ENCODE peak calls at places on chromosomes 2 and 18, in four cellular contexts. N, Z, J and L are unnamed samples.

GRCh38 chr2:156687715-156688114 is 251.5 kb downstream of the GPD2 start:
- DNase-seq in N (no peak), Z (no peak), J (no peak), L (no peak)

GRCh38 chr2:230416061-230416721 is at the start of gene SP100:
- DNase-seq in N (peak), Z (no peak), J (peak), L (no peak)

GRCh38 chr2:192546566-192546965 is 351.8 kb upstream of the TMEFF2 start:
- DNase-seq in N (no peak), Z (no peak), J (no peak), L (no peak)

GRCh38 chr2:47217277-47217676 is 62.2 kb upstream of the STPG4 start:
- DNase-seq in N (no peak), Z (no peak), J (no peak), L (no peak)

GRCh38 chr18:54004828-54005227 is 219.6 kb downstream of the MBD2 start:
- DNase-seq in N (peak), Z (peak), J (no peak), L (no peak)

GRCh38 chr18:59985289-59985688 is 85.5 kb downstream of the PMAIP1 start:
- DNase-seq in N (no peak), Z (no peak), J (no peak), L (no peak)

GRCh38 chr2:206863196-206863595 is 76.1 kb upstream of the CPO start:
- DNase-seq in N (no peak), Z (no peak), J (no peak), L (no peak)

GRCh38 chr2:32947484-32948143 is 861 bp downstream of the LTBP1 start:
- DNase-seq in N (no peak), Z (peak), J (peak), L (peak)

GRCh38 chr2:195486987-195487644 is 169.9 kb upstream of the SLC39A10 start:
- DNase-seq in N (no peak), Z (no peak), J (peak), L (no peak)

GRCh38 chr2:101479328-101479727 is 4.4 kb upstream of the RFX8 start:
- DNase-seq in N (no peak), Z (no peak), J (no peak), L (no peak)

GRCh38 chr2:8581048-8581561 is 100.8 kb upstream of the ID2 start:
- DNase-seq in N (no peak), Z (no peak), J (no peak), L (no peak)

GRCh38 chr18:50340078-50340477 is 34.8 kb upstream of the SKA1 start:
- DNase-seq in N (no peak), Z (peak), J (no peak), L (no peak)

GRCh38 chr2:240427729-240428128 is 7.7 kb upstream of the GPC1 start:
- DNase-seq in N (no peak), Z (no peak), J (no peak), L (no peak)

GRCh38 chr2:127039387-127040031 is 67.4 kb downstream of the BIN1 start:
- DNase-seq in N (no peak), Z (no peak), J (no peak), L (no peak)

GRCh38 chr2:70686577-70687460 is 81.2 kb downstream of the ADD2 start:
- DNase-seq in N (peak), Z (peak), J (peak), L (peak)

GRCh38 chr18:51066273-51066672 is 36.3 kb downstream of the SMAD4 start:
- DNase-seq in N (no peak), Z (no peak), J (no peak), L (no peak)

GRCh38 chr2:222427606-222428320 is 3.4 kb downstream of the SGPP2 start:
- DNase-seq in N (no peak), Z (no peak), J (no peak), L (no peak)

GRCh38 chr2:191950132-191950885 is 103.4 kb upstream of the CAVIN2 start:
- DNase-seq in N (peak), Z (no peak), J (peak), L (no peak)

GRCh38 chr2:10514743-10515142 is 66.6 kb upstream of the ODC1 start:
- DNase-seq in N (no peak), Z (no peak), J (no peak), L (no peak)

GRCh38 chr2:22999951-23000350 is 385.0 kb upstream of the KLHL29 start:
- DNase-seq in N (no peak), Z (no peak), J (no peak), L (no peak)

GRCh38 chr18:34219651-34220050 is 5.1 kb downstream of the NOL4 start:
- DNase-seq in N (no peak), Z (no peak), J (no peak), L (no peak)

GRCh38 chr2:239264838-239265651 is 135.8 kb downstream of the HDAC4 start:
- DNase-seq in N (no peak), Z (no peak), J (peak), L (no peak)

GRCh38 chr2:118678985-118679384 is 168.5 kb downstream of the EN1 start:
- DNase-seq in N (no peak), Z (no peak), J (no peak), L (no peak)

GRCh38 chr2:32678825-32679224 is 51.0 kb downstream of the TTC27 start:
- DNase-seq in N (no peak), Z (no peak), J (no peak), L (no peak)

GRCh38 chr2:65076345-65076710 is 20.1 kb downstream of the CEP68 start:
- DNase-seq in N (no peak), Z (no peak), J (no peak), L (no peak)

GRCh38 chr2:15092691-15093090 is 460.2 kb downstream of the LRATD1 start:
- DNase-seq in N (no peak), Z (no peak), J (no peak), L (no peak)

GRCh38 chr18:25743661-25744151 is 346.7 kb downstream of the SS18 start:
- DNase-seq in N (no peak), Z (peak), J (no peak), L (no peak)

GRCh38 chr2:229708335-229708734 is 6.0 kb downstream of the DNER start:
- DNase-seq in N (no peak), Z (no peak), J (no peak), L (no peak)

GRCh38 chr2:200763422-200763821 is 48.3 kb upstream of the BZW1 start:
- DNase-seq in N (no peak), Z (no peak), J (no peak), L (no peak)

GRCh38 chr18:79515944-79516351 is 120.2 kb downstream of the NFATC1 start:
- DNase-seq in N (peak), Z (no peak), J (peak), L (no peak)

GRCh38 chr2:38652431-38653273 is 13.3 kb upstream of the GALM start:
- DNase-seq in N (no peak), Z (no peak), J (peak), L (no peak)

GRCh38 chr2:240429872-240430491 is 5.5 kb upstream of the GPC1 start:
- DNase-seq in N (peak), Z (peak), J (no peak), L (no peak)

GRCh38 chr2:32357545-32358482 is 991 bp downstream of the BIRC6 start:
- DNase-seq in N (peak), Z (peak), J (peak), L (peak)

GRCh38 chr2:228927028-228928010 is 343.8 kb downstream of the PID1 start:
- DNase-seq in N (no peak), Z (no peak), J (no peak), L (no peak)

GRCh38 chr18:35653392-35653791 is 71.9 kb downstream of the GALNT1 start:
- DNase-seq in N (no peak), Z (no peak), J (no peak), L (no peak)

GRCh38 chr2:17996978-17997377 is 118.5 kb downstream of the KCNS3 start:
- DNase-seq in N (no peak), Z (no peak), J (no peak), L (no peak)

GRCh38 chr2:105391058-105391627 is 7.7 kb downstream of the FHL2 start:
- DNase-seq in N (peak), Z (no peak), J (no peak), L (no peak)

GRCh38 chr18:46772396-46772795 is 15.5 kb upstream of the ST8SIA5 start:
- DNase-seq in N (no peak), Z (no peak), J (no peak), L (no peak)

GRCh38 chr2:128466377-128467175 is 147.9 kb upstream of the HS6ST1 start:
- DNase-seq in N (no peak), Z (no peak), J (no peak), L (no peak)

GRCh38 chr2:200616193-200616592 is 30.4 kb downstream of the AOX1 start:
- DNase-seq in N (no peak), Z (no peak), J (no peak), L (no peak)

GRCh38 chr2:72147971-72148369 is 308 bp upstream of the CYP26B1 start:
- DNase-seq in N (no peak), Z (no peak), J (no peak), L (no peak)

GRCh38 chr2:72147303-72147970 is at the start of gene CYP26B1:
- DNase-seq in N (no peak), Z (peak), J (no peak), L (peak)

GRCh38 chr2:72144746-72145657 is 2.7 kb downstream of the CYP26B1 start:
- DNase-seq in N (peak), Z (peak), J (no peak), L (peak)

GRCh38 chr2:72145658-72146329 is 1.9 kb downstream of the CYP26B1 start:
- DNase-seq in N (no peak), Z (no peak), J (no peak), L (no peak)

GRCh38 chr2:72146357-72147302 is 1.0 kb downstream of the CYP26B1 start:
- DNase-seq in N (no peak), Z (peak), J (no peak), L (no peak)
- TF ChIP-seq ELF4 in N (no peak), Z (no peak), J (no peak), L (no peak)

GRCh38 chr2:178513876-178514275 is 33.6 kb downstream of the PLEKHA3 start:
- DNase-seq in N (no peak), Z (no peak), J (no peak), L (no peak)
- TF ChIP-seq ELF4 in N (no peak), Z (no peak), J (no peak), L (no peak)

GRCh38 chr2:30366199-30366691 is 80.8 kb upstream of the LCLAT1 start:
- DNase-seq in N (no peak), Z (no peak), J (no peak), L (no peak)
- TF ChIP-seq ELF4 in N (no peak), Z (no peak), J (no peak), L (no peak)

DNA sequence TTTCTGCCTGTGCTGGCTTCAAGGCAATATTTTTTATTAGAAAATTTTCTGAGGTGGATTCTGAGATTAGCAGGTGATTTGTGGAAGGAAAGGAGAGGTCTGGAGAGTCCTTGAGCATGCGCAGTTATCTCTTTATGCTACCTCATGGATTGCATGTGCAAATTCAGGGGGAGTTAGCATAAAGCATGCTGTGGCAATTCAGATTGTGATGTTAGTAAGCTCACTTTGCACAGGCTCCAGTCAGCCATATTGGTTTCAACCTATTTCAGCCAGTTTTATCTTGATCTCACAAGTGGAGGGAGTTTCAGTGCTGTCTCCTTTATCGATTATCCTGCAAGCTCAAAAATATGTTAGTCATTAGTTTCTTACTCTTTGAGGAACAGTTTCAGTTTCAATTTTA is 2012.3 kb upstream of the PIK3C3 start:
- DNase-seq in N (no peak), Z (no peak), J (no peak), L (no peak)
- TF ChIP-seq ELF4 in N (no peak), Z (no peak), J (no peak), L (no peak)